ENCODE peak calls at places on chromosomes 6 and 20, in six cellular contexts. R, H, Y, B, W and T are unnamed samples.
A peak's percentile ranks its signal among the peaks of the same experiment; 100 is the strongest.

GRCh38 chr20:34018166-34018565 is 24.5 kb downstream of the RALY start:
- ATAC-seq in H (no peak), B (no peak), Y (no peak), R (no peak), W (no peak), T (no peak)

GRCh38 chr20:19628570-19629134 is 129.4 kb upstream of the RIN2 start:
- ATAC-seq in B (peak; percentile 93), W (peak; percentile 94), R (peak; percentile 76), H (peak; percentile 54), Y (peak; percentile 93), T (no peak)

GRCh38 chr6:116586276-116586675 is 15.0 kb downstream of the RWDD1 start:
- ATAC-seq in B (no peak), R (no peak), W (no peak), Y (no peak), H (no peak), T (no peak)

GRCh38 chr6:100880149-100880900 is 804 bp downstream of the ASCC3 start:
- ATAC-seq in W (peak; percentile 23), R (no peak), H (no peak), B (no peak), Y (no peak), T (no peak)

GRCh38 chr20:39605361-39605760 is 643.2 kb downstream of the DHX35 start:
- ATAC-seq in H (no peak), Y (no peak), W (no peak), R (no peak), B (no peak), T (no peak)

GRCh38 chr20:31606928-31607639 is 2.0 kb downstream of the ID1 start:
- ATAC-seq in R (no peak), Y (no peak), W (no peak), B (peak; percentile 29), H (peak; percentile 9), T (no peak)

GRCh38 chr6:37221585-37222124 is 35.9 kb upstream of the TBC1D22B start:
- ATAC-seq in B (no peak), Y (no peak), W (no peak), R (peak; percentile 8), H (no peak), T (peak; percentile 5)

GRCh38 chr6:15419493-15419892 is 173.6 kb downstream of the JARID2 start:
- ATAC-seq in Y (no peak), R (no peak), B (no peak), H (no peak), W (no peak), T (no peak)

GRCh38 chr20:50312682-50313187 is 122.1 kb downstream of the CEBPB start:
- ATAC-seq in R (peak; percentile 20), H (peak; percentile 35), W (peak; percentile 51), Y (no peak), B (no peak), T (peak; percentile 60)

GRCh38 chr6:10559492-10560150 is 38.5 kb downstream of the GCNT2 start:
- ATAC-seq in W (no peak), Y (no peak), B (no peak), H (no peak), R (no peak), T (no peak)

GRCh38 chr6:169800116-169800667 is 48.8 kb downstream of the ERMARD start:
- ATAC-seq in R (no peak), H (no peak), B (peak; percentile 64), Y (no peak), W (peak; percentile 80), T (peak; percentile 74)

GRCh38 chr6:137850816-137851602 is 16.1 kb upstream of the TNFAIP3 start:
- ATAC-seq in B (no peak), R (no peak), Y (no peak), W (no peak), H (no peak), T (no peak)

GRCh38 chr6:15312500-15312899 is 66.6 kb downstream of the JARID2 start:
- ATAC-seq in Y (peak; percentile 41), B (no peak), W (no peak), R (no peak), H (no peak), T (no peak)

GRCh38 chr6:101443315-101443714 is 49.8 kb downstream of the GRIK2 start:
- ATAC-seq in W (no peak), B (no peak), H (no peak), R (no peak), Y (no peak), T (no peak)

GRCh38 chr6:114281496-114281895 is 61.3 kb downstream of the HS3ST5 start:
- ATAC-seq in W (no peak), Y (no peak), B (no peak), R (no peak), H (no peak), T (no peak)

GRCh38 chr6:32194825-32195651 is 2.6 kb upstream of the GPSM3 start:
- ATAC-seq in Y (peak; percentile 5), B (peak; percentile 26), W (no peak), H (peak; percentile 86), R (no peak), T (no peak)
- TF ChIP-seq POLR2A in Y (no peak), B (peak; percentile 60), W (peak; percentile 49), H (peak; percentile 78), R (no peak), T (peak; percentile 30)

DNA sequence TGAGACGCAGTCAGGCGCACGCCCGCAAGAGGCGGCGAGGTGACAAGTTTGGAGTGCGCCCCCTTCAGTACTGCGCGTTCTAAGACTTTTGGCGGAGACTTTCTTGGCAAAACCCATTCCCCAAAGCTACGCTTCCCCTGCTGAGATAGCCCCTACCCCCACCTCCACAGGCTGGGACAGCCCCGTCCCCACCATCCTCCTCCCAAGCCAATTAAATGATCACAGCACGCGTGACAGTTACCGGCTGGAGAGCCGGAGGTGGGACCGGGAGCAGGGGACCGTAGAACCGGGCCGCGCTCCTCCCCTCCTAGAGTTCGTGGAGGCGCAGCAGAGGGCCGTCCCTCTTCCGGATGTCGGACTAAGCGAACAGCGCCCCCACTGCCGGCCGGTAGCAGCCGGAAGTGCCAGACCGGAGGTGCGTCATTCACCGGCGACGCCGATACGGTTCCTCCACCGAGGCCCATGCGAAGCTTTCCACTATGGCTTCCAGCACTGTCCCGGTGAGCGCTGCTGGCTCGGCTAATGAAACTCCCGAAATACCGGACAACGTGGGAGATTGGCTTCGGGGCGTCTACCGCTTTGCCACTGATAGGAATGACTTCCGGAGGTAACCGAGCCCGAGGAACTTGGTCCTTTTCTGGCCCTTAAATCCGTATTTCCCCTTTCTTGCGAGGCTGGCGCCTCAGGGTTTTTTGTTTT is at the start of gene TOMM6:
- ATAC-seq in W (peak; percentile 92), B (peak; percentile 82), Y (peak; percentile 90), H (peak; percentile 93), R (peak; percentile 95), T (peak; percentile 91)
- TF ChIP-seq POLR2A in W (peak; percentile 84), B (peak; percentile 92), Y (peak; percentile 89), H (peak; percentile 82), R (no peak), T (peak; percentile 55)

GRCh38 chr6:6901945-6902344 is 205.8 kb upstream of the RREB1 start:
- ATAC-seq in W (no peak), B (no peak), H (no peak), R (no peak), Y (no peak), T (no peak)
- TF ChIP-seq POLR2A in W (no peak), B (no peak), H (no peak), R (no peak), Y (no peak), T (no peak)

GRCh38 chr6:56864171-56864616 is 90.7 kb upstream of the BEND6 start:
- ATAC-seq in Y (no peak), W (no peak), H (peak; percentile 5), B (no peak), R (no peak), T (no peak)

GRCh38 chr6:56863366-56863765 is 91.5 kb upstream of the BEND6 start:
- ATAC-seq in H (peak; percentile 48), B (peak; percentile 40), W (no peak), R (peak; percentile 86), Y (peak; percentile 32), T (no peak)

GRCh38 chr6:56860466-56860865 is 94.4 kb upstream of the BEND6 start:
- ATAC-seq in R (no peak), H (no peak), Y (no peak), B (peak; percentile 82), W (no peak), T (no peak)

GRCh38 chr6:56865081-56865875 is 89.6 kb upstream of the BEND6 start:
- ATAC-seq in B (peak; percentile 21), Y (no peak), R (no peak), H (no peak), W (no peak), T (no peak)

DNA sequence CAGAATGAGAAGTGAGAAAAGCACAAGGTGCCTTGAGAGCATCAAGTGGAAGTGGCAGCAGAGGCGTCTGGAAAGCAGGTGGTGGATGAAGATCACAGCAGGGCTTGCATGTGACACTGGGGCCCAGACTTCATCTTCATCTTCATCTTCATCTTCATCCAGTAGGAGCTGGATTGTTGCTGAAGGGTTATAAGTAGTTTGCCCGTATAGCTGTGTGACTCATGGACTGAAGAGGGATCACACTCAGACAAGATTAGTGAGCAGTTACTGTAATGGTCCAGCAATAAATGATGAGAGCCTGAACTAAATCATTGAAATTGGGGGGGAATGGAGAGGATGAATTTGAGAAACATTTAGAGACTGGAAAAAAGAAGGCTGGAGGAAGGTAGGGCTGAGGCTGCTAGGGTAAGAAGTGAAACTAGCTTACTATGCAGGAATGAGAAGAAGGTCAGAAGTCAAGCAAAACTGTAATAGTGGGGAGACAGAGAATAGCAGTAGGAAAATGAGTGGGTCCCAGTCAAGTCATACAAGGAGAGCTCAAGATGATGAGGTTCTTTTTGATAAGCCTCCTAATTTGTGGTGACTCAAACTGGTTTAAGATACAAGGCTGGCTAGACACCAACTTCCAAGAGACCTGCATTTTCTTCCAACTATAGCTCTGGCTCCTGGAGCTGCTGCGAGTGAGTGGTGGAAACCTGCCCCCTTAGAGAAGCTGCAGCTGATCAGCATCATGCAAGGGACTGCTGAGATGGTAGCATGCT is 92.3 kb upstream of the BEND6 start:
- ATAC-seq in R (peak; percentile 29), Y (peak; percentile 57), B (no peak), W (peak; percentile 29), H (peak; percentile 29), T (peak; percentile 37)
- TF ChIP-seq POLR2A in R (no peak), Y (no peak), B (no peak), W (no peak), H (no peak), T (no peak)